ENCODE peak calls at places on chromosomes 6 and 20, in nine cellular contexts. Y is Panc1; I is colonic mucosa; K is AG10803; F is upper lobe of right lung; Z is GM12878; P is gastrocnemius medialis; V is heart left ventricle; R is CD8-positive, alpha-beta T cell. O is an unnamed sample.
A peak's percentile ranks its signal among the peaks of the same experiment; 100 is the strongest.

GRCh38 chr6:170165085-170165484 is 125.8 kb downstream of the DLL1 start:
- DNase-seq in K (no peak), V (peak; percentile 63), F (no peak), Y (no peak), P (no peak), I (no peak), Z (no peak), R (no peak), O (no peak)

GRCh38 chr20:52518735-52519134 is 327.2 kb upstream of the ZFP64 start:
- DNase-seq in Y (no peak), P (no peak), Z (peak; percentile 16), F (no peak), V (no peak), K (no peak), R (no peak), I (no peak), O (no peak)

GRCh38 chr6:106972500-106972899 is 2.0 kb downstream of the CD24 start:
- DNase-seq in Y (no peak), Z (no peak), V (no peak), R (no peak), I (peak; percentile 41), P (no peak), K (no peak), F (no peak), O (no peak)

GRCh38 chr6:20954325-20954724 is 420.1 kb downstream of the CDKAL1 start:
- DNase-seq in R (no peak), F (no peak), V (no peak), P (no peak), Z (no peak), Y (no peak), K (no peak), I (no peak), O (no peak)

GRCh38 chr6:41937881-41938574 is 3.6 kb downstream of the CCND3 start:
- DNase-seq in K (no peak), R (peak; percentile 70), F (no peak), I (no peak), P (no peak), Y (no peak), Z (no peak), V (peak; percentile 72), O (no peak)

GRCh38 chr6:142893088-142893487 is 51.9 kb downstream of the HIVEP2 start:
- DNase-seq in R (no peak), I (no peak), F (no peak), P (no peak), Y (no peak), Z (no peak), V (no peak), K (no peak), O (no peak)

GRCh38 chr6:135475292-135475886 is 22.2 kb downstream of the AHI1 start:
- DNase-seq in P (no peak), R (no peak), F (no peak), Z (no peak), V (no peak), I (no peak), K (peak; percentile 89), Y (no peak), O (peak; percentile 68)

GRCh38 chr20:2124632-2125131 is 23.1 kb downstream of the STK35 start:
- DNase-seq in F (no peak), Z (no peak), I (no peak), R (no peak), Y (no peak), K (no peak), V (no peak), P (no peak), O (no peak)

GRCh38 chr20:49237531-49237930 is 18.3 kb downstream of the DDX27 start:
- DNase-seq in F (no peak), K (no peak), R (no peak), Y (no peak), V (no peak), P (no peak), Z (no peak), I (no peak), O (no peak)

GRCh38 chr20:56409521-56409920 is 2.5 kb upstream of the CASS4 start:
- DNase-seq in K (peak; percentile 47), Z (no peak), I (no peak), F (no peak), Y (no peak), P (no peak), R (no peak), V (no peak), O (no peak)

GRCh38 chr6:13605634-13606033 is 9.5 kb upstream of the NOL7 start:
- DNase-seq in P (no peak), I (no peak), Z (no peak), V (no peak), Y (no peak), K (no peak), R (no peak), F (no peak), O (no peak)

GRCh38 chr6:62683063-62683462 is 397.0 kb upstream of the KHDRBS2 start:
- DNase-seq in I (no peak), V (no peak), P (no peak), Y (no peak), K (no peak), F (no peak), Z (no peak), R (no peak), O (no peak)

GRCh38 chr20:46978871-46979536 is 84.4 kb downstream of the EYA2 start:
- DNase-seq in R (no peak), K (peak; percentile 25), Z (no peak), F (no peak), Y (no peak), V (no peak), P (no peak), I (no peak), O (no peak)

GRCh38 chr6:150463852-150464251 is 95.0 kb downstream of the IYD start:
- DNase-seq in Z (no peak), I (no peak), R (no peak), V (no peak), F (no peak), K (no peak), Y (no peak), P (no peak), O (no peak)

GRCh38 chr6:166023273-166023989 is 144.2 kb downstream of the TBXT start:
- DNase-seq in Z (no peak), P (no peak), R (no peak), F (no peak), K (no peak), V (no peak), I (no peak), Y (no peak), O (no peak)

GRCh38 chr6:39725632-39725997 is 407 bp upstream of the KIF6 start:
- DNase-seq in R (no peak), I (no peak), Z (no peak), K (no peak), P (no peak), Y (no peak), V (no peak), F (no peak), O (no peak)
- H3K4me3 ChIP-seq in R (peak overlapping the region; percentile 81), I (peak overlapping the region; percentile 89), Z (no peak overlapping the region), K (peak overlapping the region; percentile 79), P (peak overlapping the region; percentile 77), Y (no peak overlapping the region), V (peak overlapping the region; percentile 80), F (peak overlapping the region; percentile 65), O (peak overlapping the region; percentile 57)

DNA sequence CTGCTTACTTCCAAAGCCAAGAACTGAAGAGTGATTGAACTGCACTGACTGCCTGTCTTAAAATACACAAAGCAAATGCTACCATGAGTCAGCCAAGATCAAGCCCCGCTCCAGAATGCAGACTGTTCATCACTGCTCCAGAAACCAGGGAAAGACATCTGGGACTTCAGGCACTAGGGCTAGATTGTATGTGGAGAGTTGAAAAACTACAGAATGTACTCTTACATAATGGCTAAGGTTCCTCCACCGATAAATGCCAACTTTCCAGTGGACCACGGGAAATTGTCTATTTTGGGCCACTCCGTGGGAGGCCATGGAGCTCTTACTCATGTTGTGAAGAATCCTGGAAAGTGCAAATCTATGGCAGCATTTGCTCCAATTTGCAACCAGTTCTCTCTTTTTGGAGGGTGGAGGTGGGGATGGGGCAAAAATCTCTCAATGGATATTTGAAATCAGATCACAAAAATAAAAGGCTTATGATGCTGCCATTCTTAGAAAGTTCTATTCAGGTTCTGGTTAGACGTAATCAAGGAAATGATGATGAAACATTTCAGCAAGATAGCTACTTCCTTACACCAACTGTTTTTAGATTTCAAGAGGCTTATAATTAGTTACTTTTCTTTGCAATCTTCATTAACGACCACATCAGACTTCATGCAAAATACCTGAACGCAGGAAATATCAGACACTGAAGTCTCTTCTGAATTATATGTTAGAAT is 11.8 kb upstream of the CAP2 start:
- DNase-seq in Y (no peak), K (peak; percentile 83), V (no peak), Z (no peak), P (peak; percentile 79), F (no peak), R (no peak), I (no peak), O (peak; percentile 67)
- TF ChIP-seq CTCF in Y (no peak), K (no peak), V (no peak), Z (no peak), P (no peak), F (no peak), R (no peak), I (no peak), O (no peak)

GRCh38 chr20:16025084-16025483 is 548.2 kb downstream of the KIF16B start:
- DNase-seq in R (no peak), P (no peak), K (no peak), Z (no peak), Y (no peak), F (no peak), V (no peak), I (no peak), O (no peak)
- H3K4me3 ChIP-seq in R (no peak overlapping the region), P (no peak overlapping the region), K (no peak overlapping the region), Z (no peak overlapping the region), Y (no peak overlapping the region), F (no peak overlapping the region), V (no peak overlapping the region), I (no peak overlapping the region), O (no peak overlapping the region)

DNA sequence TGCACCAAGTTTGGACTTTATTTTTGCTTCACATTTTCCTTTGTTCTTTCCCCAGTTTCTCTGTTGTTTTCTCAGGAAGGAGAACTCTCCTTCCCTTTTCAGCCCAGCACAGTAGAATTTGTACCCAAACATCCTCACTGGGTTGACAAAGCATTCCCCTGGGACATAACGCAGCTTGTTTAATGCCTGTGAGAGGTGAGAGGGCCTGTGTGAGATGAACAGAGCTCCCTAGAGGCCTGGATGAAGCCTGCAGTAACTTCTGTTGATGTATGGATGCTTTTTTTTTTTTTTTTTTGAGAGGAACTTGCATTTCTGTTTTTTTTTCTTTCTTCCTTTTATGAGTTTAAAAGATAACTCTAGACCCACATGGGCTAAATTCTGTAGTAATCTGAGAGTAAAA is 104.9 kb upstream of the SLC22A23 start:
- DNase-seq in Y (no peak), I (no peak), Z (no peak), P (no peak), F (no peak), V (no peak), R (no peak), K (no peak), O (no peak)
- TF ChIP-seq CTCF in Y (peak; percentile 27), I (no peak), Z (no peak), P (no peak), F (no peak), V (no peak), R (no peak), K (peak; percentile 16), O (peak; percentile 18)

DNA sequence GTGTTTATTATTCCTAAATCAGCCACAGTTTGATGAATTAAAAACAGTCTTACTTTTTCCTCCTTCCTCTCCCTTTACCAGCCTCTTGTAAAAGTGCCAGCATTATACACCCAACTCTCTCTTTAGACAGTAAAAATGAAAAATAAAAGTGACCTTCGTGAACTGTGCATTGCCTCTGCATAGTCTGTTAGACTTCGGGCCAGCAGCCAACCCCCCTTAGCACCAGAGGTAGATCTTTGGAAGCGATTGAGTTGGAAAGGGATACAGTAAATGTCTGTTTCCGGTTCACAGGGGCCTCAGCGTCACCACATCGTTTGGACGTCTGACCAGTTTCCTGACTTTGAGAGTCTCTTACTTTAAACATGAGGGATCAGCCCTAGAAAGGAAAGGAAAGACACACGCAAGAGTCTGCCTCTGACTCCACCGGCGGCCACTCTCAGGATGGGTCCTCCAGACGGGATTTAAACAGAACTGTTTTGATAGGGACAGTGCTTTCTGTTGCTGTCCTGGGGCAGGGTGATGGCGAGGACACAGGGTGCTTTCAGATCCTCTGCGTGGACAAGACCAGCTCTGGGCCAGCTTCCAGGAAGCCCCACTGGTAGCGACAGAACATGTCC is 206.6 kb upstream of the PREP start:
- DNase-seq in K (no peak), P (no peak), F (peak; percentile 64), I (peak; percentile 48), Z (no peak), R (no peak), Y (peak; percentile 55), V (peak; percentile 47), O (no peak)
- H3K4me3 ChIP-seq in K (no peak overlapping the region), P (no peak overlapping the region), F (no peak overlapping the region), I (no peak overlapping the region), Z (no peak overlapping the region), R (no peak overlapping the region), Y (peak overlapping the region; percentile 15), V (no peak overlapping the region), O (no peak overlapping the region)